ENCODE peak calls at places on chromosomes 16 and 17, in four cellular contexts. H, A, Z and V are unnamed samples.

GRCh38 chr16:83561876-83562275 is 245.9 kb upstream of the HSBP1 start:
- DNase-seq in A (peak; percentile 25), Z (peak; percentile 57), H (peak; percentile 25), V (peak; percentile 63)

GRCh38 chr17:78252111-78252634 is 20.7 kb downstream of the TMEM235 start:
- DNase-seq in Z (no peak), A (no peak), H (no peak), V (no peak)

GRCh38 chr16:81841709-81842108 is 62.6 kb downstream of the PLCG2 start:
- DNase-seq in Z (no peak), A (no peak), H (no peak), V (no peak)

GRCh38 chr17:40139566-40140058 is 725 bp upstream of the CASC3 start:
- DNase-seq in H (no peak), A (no peak), Z (no peak), V (no peak)

GRCh38 chr17:68195667-68196393 is 52.0 kb upstream of the AMZ2 start:
- DNase-seq in H (peak; percentile 44), Z (peak; percentile 78), A (no peak), V (peak; percentile 52)

GRCh38 chr17:40121191-40121885 is 433 bp upstream of the MSL1 start:
- DNase-seq in Z (peak; percentile 56), H (peak; percentile 77), A (peak; percentile 66), V (peak; percentile 51)

GRCh38 chr16:59748531-59748930 is 1014.4 kb upstream of the GOT2 start:
- DNase-seq in H (no peak), A (no peak), Z (peak; percentile 34), V (peak; percentile 29)

GRCh38 chr17:47838636-47839035 is 2.4 kb downstream of the SCRN2 start:
- DNase-seq in A (no peak), H (no peak), Z (no peak), V (no peak)

GRCh38 chr16:83742076-83742475 is 65.7 kb upstream of the HSBP1 start:
- DNase-seq in A (no peak), H (no peak), Z (no peak), V (no peak)

GRCh38 chr17:56985371-56986162 is 7.6 kb downstream of the SCPEP1 start:
- DNase-seq in A (peak; percentile 79), Z (no peak), H (no peak), V (no peak)

GRCh38 chr16:81657224-81657623 is 121.9 kb upstream of the PLCG2 start:
- DNase-seq in A (no peak), Z (no peak), H (no peak), V (no peak)

GRCh38 chr17:2709173-2709661 is 2.3 kb downstream of the CLUH start:
- DNase-seq in A (no peak), Z (peak; percentile 43), H (peak; percentile 48), V (no peak)

GRCh38 chr17:62966426-62967110 is 533 bp downstream of the TANC2 start:
- DNase-seq in A (no peak), Z (peak; percentile 30), H (peak; percentile 28), V (peak; percentile 73)

GRCh38 chr17:75693500-75694481 is 26.7 kb downstream of the SAP30BP start:
- DNase-seq in H (peak; percentile 57), A (no peak), Z (peak; percentile 15), V (peak; percentile 71)

GRCh38 chr16:82152641-82153094 is 17.4 kb downstream of the MPHOSPH6 start:
- DNase-seq in A (no peak), Z (no peak), H (peak; percentile 72), V (no peak)

GRCh38 chr17:17434477-17434876 is 42.3 kb upstream of the MED9 start:
- DNase-seq in A (no peak), H (no peak), Z (no peak), V (no peak)

GRCh38 chr17:17437893-17438292 is 38.9 kb upstream of the MED9 start:
- DNase-seq in A (no peak), H (no peak), Z (no peak), V (no peak)

GRCh38 chr17:17437461-17437860 is 39.3 kb upstream of the MED9 start:
- DNase-seq in H (no peak), A (no peak), Z (no peak), V (no peak)

GRCh38 chr17:17433260-17433659 is 43.5 kb upstream of the MED9 start:
- DNase-seq in H (peak; percentile 62), Z (peak; percentile 11), A (no peak), V (no peak)

DNA sequence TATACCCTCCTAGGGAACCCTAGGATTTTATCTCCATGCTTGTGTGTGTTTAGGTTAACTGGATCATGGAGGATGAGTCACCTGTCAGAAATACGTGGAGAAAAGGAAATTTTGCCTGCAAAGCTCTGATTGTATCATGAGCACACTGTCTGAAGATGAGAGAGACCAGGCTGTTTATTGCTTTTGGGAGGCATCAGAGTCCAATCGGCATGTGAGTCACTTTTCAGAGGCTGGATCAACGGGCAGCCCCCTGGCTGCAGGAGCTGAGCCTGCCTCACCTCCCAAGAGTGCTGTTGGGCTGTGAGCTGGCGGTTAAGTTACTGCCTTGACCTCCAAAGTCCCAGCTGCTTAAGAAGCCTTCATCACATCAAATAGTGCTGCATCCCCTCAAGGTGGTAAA is 41.5 kb upstream of the MED9 start:
- DNase-seq in A (no peak), Z (no peak), H (peak; percentile 81), V (no peak)
- TF ChIP-seq CTCF in A (peak; percentile 14), Z (no peak), H (no peak), V (no peak)

DNA sequence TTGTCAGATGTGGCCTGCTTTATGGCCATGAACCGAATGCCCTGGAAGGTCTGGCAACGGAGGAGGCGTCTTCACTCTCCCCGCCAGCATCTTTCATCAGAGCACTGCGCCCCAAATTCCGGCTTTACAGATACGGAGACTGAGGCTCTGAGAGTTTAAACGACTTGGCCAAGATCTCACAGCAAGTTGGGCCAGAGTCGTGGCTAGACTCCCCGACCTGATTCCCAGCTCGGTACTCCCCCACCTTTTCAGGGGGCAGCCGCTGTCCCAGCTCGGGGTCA is 1.7 kb downstream of the NGFR start:
- DNase-seq in Z (no peak), A (no peak), H (no peak), V (no peak)
- TF ChIP-seq EZH2 in Z (peak; percentile 60), A (no peak), H (peak; percentile 73), V (no peak)

GRCh38 chr16:2817496-2818277 is 650 bp downstream of the PRSS21 start:
- DNase-seq in Z (no peak), A (peak; percentile 90), H (no peak), V (no peak)

GRCh38 chr16:2814757-2815298 is 2.2 kb upstream of the PRSS21 start:
- DNase-seq in H (no peak), A (no peak), Z (no peak), V (no peak)

GRCh38 chr16:2818278-2818876 is 1.3 kb downstream of the PRSS21 start:
- DNase-seq in Z (no peak), A (no peak), H (no peak), V (no peak)

GRCh38 chr16:2815299-2815771 is 1.7 kb upstream of the PRSS21 start:
- DNase-seq in A (no peak), H (no peak), Z (no peak), V (no peak)

GRCh38 chr16:2816751-2817495 is at the start of gene PRSS21:
- DNase-seq in H (no peak), Z (peak; percentile 68), A (peak; percentile 94), V (no peak)
- TF ChIP-seq CTCF in H (no peak), Z (peak; percentile 71), A (peak; percentile 53), V (peak; percentile 18)

GRCh38 chr17:31390748-31391495 is 553 bp upstream of the RAB11FIP4 start:
- DNase-seq in H (no peak), Z (peak; percentile 55), A (no peak), V (peak; percentile 37)
- TF ChIP-seq EZH2 in H (no peak), Z (peak; percentile 31), A (no peak), V (peak; percentile 57)

GRCh38 chr16:6964679-6965078 is 368.0 kb upstream of the RBFOX1 start:
- DNase-seq in H (no peak), Z (no peak), A (no peak), V (peak; percentile 80)

GRCh38 chr16:6967796-6968195 is 364.8 kb upstream of the RBFOX1 start:
- DNase-seq in A (no peak), H (no peak), Z (no peak), V (peak; percentile 15)

GRCh38 chr16:6966925-6967324 is 365.7 kb upstream of the RBFOX1 start:
- DNase-seq in A (no peak), H (no peak), Z (no peak), V (no peak)

GRCh38 chr16:6970171-6970857 is 362.3 kb upstream of the RBFOX1 start:
- DNase-seq in A (no peak), Z (no peak), H (no peak), V (no peak)

DNA sequence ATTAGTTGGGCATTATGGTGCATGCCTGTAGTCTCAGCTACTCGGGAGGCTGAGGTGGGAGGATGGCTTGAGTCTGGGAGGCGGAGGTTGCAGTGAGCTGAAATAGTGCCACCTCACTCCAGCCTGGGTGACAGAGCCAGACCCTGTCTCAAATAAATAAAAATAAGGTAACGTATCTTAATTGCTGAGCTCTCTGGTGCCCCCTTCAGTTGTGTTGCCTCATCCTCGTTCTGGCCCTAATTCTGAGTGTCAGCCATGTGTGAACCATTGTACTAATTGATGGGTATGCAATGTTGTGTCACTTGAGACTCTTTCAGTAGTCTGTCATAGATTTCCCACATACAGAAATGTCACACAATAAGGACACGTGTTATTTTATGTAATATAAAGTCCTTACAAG is 363.1 kb upstream of the RBFOX1 start:
- DNase-seq in H (no peak), Z (peak; percentile 1), A (no peak), V (no peak)
- TF ChIP-seq CTCF in H (no peak), Z (peak; percentile 7), A (peak; percentile 13), V (peak; percentile 31)

GRCh38 chr16:31215287-31216115 is 1.4 kb downstream of the PYDC1 start:
- DNase-seq in A (peak; percentile 96), Z (peak; percentile 95), H (peak; percentile 76), V (peak; percentile 94)
- TF ChIP-seq EZH2 in A (no peak), Z (peak; percentile 35), H (peak; percentile 35), V (no peak)